ENCODE peak calls at places on chromosomes 4 and X, in seven cellular contexts. K is HCT116, A is A549, Q is HepG2, N is H1, M is GM12878, H is K562. G is an unnamed sample.
A peak's percentile ranks its signal among the peaks of the same experiment; 100 is the strongest.

GRCh38 chrX:21730011-21730410 is 27.9 kb downstream of the SMPX start:
- DNase-seq in K (no peak), A (no peak), Q (no peak), N (no peak), M (no peak), H (no peak), G (no peak)

GRCh38 chr4:48602222-48602621 is 112.2 kb downstream of the ZAR1 start:
- DNase-seq in K (no peak), A (no peak), Q (no peak), N (no peak), M (no peak), H (no peak), G (peak; percentile 75)

GRCh38 chrX:140318306-140318705 is 186.6 kb downstream of the SOX3 start:
- DNase-seq in K (no peak), A (no peak), Q (no peak), N (no peak), M (no peak), H (no peak), G (no peak)

GRCh38 chr4:87853108-87853507 is 20.3 kb downstream of the MEPE start:
- DNase-seq in K (peak; percentile 45), A (peak; percentile 42), Q (peak; percentile 60), N (no peak), M (no peak), H (no peak), G (peak; percentile 51)

GRCh38 chr4:1035510-1035909 is 24.1 kb downstream of the FGFRL1 start:
- DNase-seq in K (no peak), A (no peak), Q (peak; percentile 67), N (no peak), M (no peak), H (no peak), G (no peak)

GRCh38 chr4:186249785-186250739 is 15.9 kb upstream of the F11 start:
- DNase-seq in K (no peak), A (no peak), Q (no peak), N (no peak), M (no peak), H (no peak), G (peak; percentile 85)

GRCh38 chr4:168070903-168071302 is 21.4 kb upstream of the ANXA10 start:
- DNase-seq in K (no peak), A (no peak), Q (no peak), N (no peak), M (no peak), H (no peak), G (no peak)

GRCh38 chr4:98143001-98143899 is at the start of gene STPG2:
- DNase-seq in K (peak; percentile 83), A (peak; percentile 91), Q (peak; percentile 79), N (peak; percentile 93), M (peak; percentile 51), H (peak; percentile 73), G (peak; percentile 81)

GRCh38 chr4:155794589-155794988 is 35.8 kb downstream of the GUCY1B1 start:
- DNase-seq in K (no peak), A (no peak), Q (peak; percentile 2), N (no peak), M (no peak), H (no peak), G (no peak)

DNA sequence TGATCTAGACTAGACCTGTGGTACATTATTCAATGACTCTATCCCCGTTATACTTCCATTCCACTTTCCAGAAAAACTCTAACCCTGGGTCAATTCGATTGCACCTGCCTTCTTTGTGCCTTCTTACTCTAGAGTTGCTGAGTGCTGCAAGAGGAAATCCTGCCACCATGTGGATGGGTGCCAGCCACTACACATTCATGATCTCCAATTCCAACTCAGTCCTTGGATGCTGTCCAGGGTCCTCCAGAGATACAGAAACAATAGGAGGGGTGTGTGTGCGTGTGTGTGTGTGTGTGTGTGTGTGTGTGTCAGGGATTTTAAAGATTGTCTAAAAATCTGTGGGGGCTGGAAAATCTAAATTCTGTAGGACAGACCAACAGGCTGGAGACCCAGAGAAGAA is 42.9 kb upstream of the INTS6L start:
- DNase-seq in K (peak; percentile 29), A (peak; percentile 59), Q (peak; percentile 33), N (no peak), M (no peak), H (peak; percentile 14), G (peak; percentile 49)
- TF ChIP-seq CEBPB in K (no peak), A (no peak), Q (no peak), N (no peak), M (no peak), H (no peak), G (no peak)

GRCh38 chrX:23631136-23631535 is 36.2 kb upstream of the PRDX4 start:
- DNase-seq in K (no peak), A (no peak), Q (no peak), N (no peak), M (no peak), H (no peak), G (peak; percentile 20)
- TF ChIP-seq CEBPB in K (no peak), A (no peak), Q (no peak), N (no peak), M (no peak), H (no peak), G (no peak)

GRCh38 chr4:164748375-164748774 is 5.6 kb upstream of the SMIM31 start:
- DNase-seq in K (peak; percentile 13), A (peak; percentile 14), Q (peak; percentile 3), N (no peak), M (no peak), H (peak; percentile 10), G (peak; percentile 19)
- TF ChIP-seq CEBPB in K (no peak), A (no peak), Q (no peak), N (no peak), M (no peak), H (no peak), G (no peak)

GRCh38 chr4:14894392-14895292 is 107.6 kb upstream of the CPEB2 start:
- DNase-seq in K (no peak), A (no peak), Q (no peak), N (no peak), M (no peak), H (no peak), G (no peak)

GRCh38 chr4:14893713-14894112 is 108.6 kb upstream of the CPEB2 start:
- DNase-seq in K (no peak), A (no peak), Q (no peak), N (no peak), M (no peak), H (no peak), G (no peak)

GRCh38 chr4:14896656-14897175 is 105.6 kb upstream of the CPEB2 start:
- DNase-seq in K (no peak), A (no peak), Q (no peak), N (no peak), M (no peak), H (no peak), G (no peak)

GRCh38 chr4:14898989-14899388 is 103.3 kb upstream of the CPEB2 start:
- DNase-seq in K (no peak), A (no peak), Q (no peak), N (no peak), M (no peak), H (no peak), G (no peak)

GRCh38 chr4:14897217-14897616 is 105.1 kb upstream of the CPEB2 start:
- DNase-seq in K (no peak), A (peak; percentile 50), Q (no peak), N (no peak), M (no peak), H (no peak), G (no peak)
- TF ChIP-seq CEBPB in K (no peak), A (no peak), Q (no peak), N (no peak), M (no peak), H (no peak), G (no peak)

GRCh38 chr4:38889143-38889542 is 21.5 kb downstream of the FAM114A1 start:
- DNase-seq in K (peak; percentile 83), A (peak; percentile 16), Q (peak; percentile 74), N (no peak), M (peak; percentile 58), H (no peak), G (peak; percentile 87)
- TF ChIP-seq CEBPB in K (peak; percentile 64), A (no peak), Q (no peak), N (no peak), M (no peak), H (no peak), G (peak; percentile 11)

GRCh38 chr4:177728361-177729152 is 286.3 kb upstream of the AGA start:
- DNase-seq in K (peak; percentile 89), A (peak; percentile 45), Q (peak; percentile 2), N (no peak), M (no peak), H (no peak), G (no peak)
- TF ChIP-seq CEBPB in K (no peak), A (no peak), Q (no peak), N (no peak), M (no peak), H (no peak), G (no peak)

GRCh38 chr4:22072240-22072639 is 123.7 kb upstream of the KCNIP4 start:
- DNase-seq in K (no peak), A (no peak), Q (no peak), N (no peak), M (no peak), H (no peak), G (no peak)

GRCh38 chr4:22072726-22073125 is 124.2 kb upstream of the KCNIP4 start:
- DNase-seq in K (no peak), A (no peak), Q (no peak), N (no peak), M (no peak), H (no peak), G (no peak)

GRCh38 chr4:22070256-22070655 is 121.7 kb upstream of the KCNIP4 start:
- DNase-seq in K (no peak), A (no peak), Q (no peak), N (no peak), M (no peak), H (no peak), G (no peak)

GRCh38 chr4:22077571-22077970 is 129.0 kb upstream of the KCNIP4 start:
- DNase-seq in K (no peak), A (no peak), Q (no peak), N (no peak), M (no peak), H (no peak), G (no peak)

GRCh38 chr4:22071749-22072148 is 123.2 kb upstream of the KCNIP4 start:
- DNase-seq in K (no peak), A (no peak), Q (no peak), N (no peak), M (no peak), H (no peak), G (no peak)
- TF ChIP-seq CEBPB in K (no peak), A (no peak), Q (no peak), N (no peak), M (no peak), H (no peak), G (no peak)

DNA sequence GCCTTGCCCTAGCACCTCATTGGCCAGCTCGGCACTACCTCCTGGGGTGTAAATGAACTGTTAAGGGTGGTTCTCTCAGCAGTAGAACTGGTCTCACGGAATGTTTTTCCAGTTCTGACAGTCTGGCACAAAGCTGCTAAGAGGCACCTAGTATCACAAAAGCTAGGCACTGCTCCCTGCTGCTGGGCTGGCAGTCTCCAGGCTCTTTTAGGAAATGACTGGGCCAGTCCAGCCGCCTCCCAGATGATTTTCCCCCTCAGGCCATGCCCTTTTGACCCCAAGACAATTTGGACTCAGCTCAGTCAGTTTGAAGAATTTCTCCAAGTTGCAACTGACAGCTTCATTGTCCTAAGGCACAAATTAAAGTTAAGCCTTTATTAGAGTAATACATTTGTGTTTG is 8.0 kb downstream of the FRMD7 start:
- DNase-seq in K (no peak), A (no peak), Q (no peak), N (no peak), M (no peak), H (no peak), G (no peak)
- TF ChIP-seq CEBPB in K (no peak), A (no peak), Q (no peak), N (no peak), M (no peak), H (no peak), G (no peak)

G was measured in IMR-90.